ENCODE peak calls at places on chromosomes 6 and 20, in seven cellular contexts. One of them, this sample, is unnamed.

GRCh38 chr20:62219101-62219991 is 732 bp downstream of the HRH3 start:
- DNase-seq in effector CD4-positive, alpha-beta T cell: no peak
- DNase-seq in MG63: no peak
- DNase-seq in AG10803: no peak
- DNase-seq in C1 segment of cervical spinal cord: no peak
- DNase-seq in substantia nigra: no peak
- DNase-seq in hypothalamus: no peak
- DNase-seq in this sample: no peak

GRCh38 chr6:156191895-156192294 is 585.3 kb upstream of the ARID1B start:
- DNase-seq in hypothalamus: no peak
- DNase-seq in MG63: no peak
- DNase-seq in effector CD4-positive, alpha-beta T cell: no peak
- DNase-seq in AG10803: no peak
- DNase-seq in C1 segment of cervical spinal cord: no peak
- DNase-seq in substantia nigra: no peak
- DNase-seq in this sample: no peak

GRCh38 chr6:105397987-105398386 is 4.9 kb downstream of the PREP start:
- DNase-seq in MG63: no peak
- DNase-seq in hypothalamus: no peak
- DNase-seq in C1 segment of cervical spinal cord: no peak
- DNase-seq in AG10803: no peak
- DNase-seq in effector CD4-positive, alpha-beta T cell: no peak
- DNase-seq in substantia nigra: no peak
- DNase-seq in this sample: no peak

GRCh38 chr6:39377530-39377929 is 55.0 kb upstream of the KCNK16 start:
- DNase-seq in AG10803: peak; percentile 86
- DNase-seq in hypothalamus: peak; percentile 49
- DNase-seq in C1 segment of cervical spinal cord: peak; percentile 76
- DNase-seq in MG63: peak; percentile 45
- DNase-seq in substantia nigra: peak; percentile 38
- DNase-seq in effector CD4-positive, alpha-beta T cell: no peak
- DNase-seq in this sample: peak; percentile 27

GRCh38 chr20:58246346-58246745 is 17.9 kb upstream of the ANKRD60 start:
- DNase-seq in MG63: no peak
- DNase-seq in C1 segment of cervical spinal cord: no peak
- DNase-seq in substantia nigra: no peak
- DNase-seq in AG10803: peak; percentile 38
- DNase-seq in effector CD4-positive, alpha-beta T cell: no peak
- DNase-seq in hypothalamus: no peak
- DNase-seq in this sample: peak; percentile 4

GRCh38 chr20:23340524-23340923 is 10.1 kb upstream of the NXT1 start:
- DNase-seq in substantia nigra: no peak
- DNase-seq in hypothalamus: peak; percentile 41
- DNase-seq in C1 segment of cervical spinal cord: peak; percentile 30
- DNase-seq in effector CD4-positive, alpha-beta T cell: no peak
- DNase-seq in AG10803: peak; percentile 73
- DNase-seq in MG63: no peak
- DNase-seq in this sample: peak; percentile 60

GRCh38 chr6:150142657-150143501 is at the start of gene PPP1R14C:
- DNase-seq in MG63: peak; percentile 52
- DNase-seq in substantia nigra: no peak
- DNase-seq in C1 segment of cervical spinal cord: no peak
- DNase-seq in effector CD4-positive, alpha-beta T cell: no peak
- DNase-seq in hypothalamus: peak; percentile 2
- DNase-seq in AG10803: peak; percentile 38
- DNase-seq in this sample: peak; percentile 74

GRCh38 chr6:57021086-57021720 is 25.3 kb upstream of the KIAA1586 start:
- DNase-seq in hypothalamus: no peak
- DNase-seq in AG10803: peak; percentile 59
- DNase-seq in C1 segment of cervical spinal cord: no peak
- DNase-seq in effector CD4-positive, alpha-beta T cell: no peak
- DNase-seq in MG63: no peak
- DNase-seq in substantia nigra: no peak
- DNase-seq in this sample: no peak

GRCh38 chr6:35427851-35428321 is 24.3 kb upstream of the FANCE start:
- DNase-seq in MG63: peak; percentile 79
- DNase-seq in AG10803: peak; percentile 61
- DNase-seq in C1 segment of cervical spinal cord: no peak
- DNase-seq in hypothalamus: no peak
- DNase-seq in substantia nigra: no peak
- DNase-seq in effector CD4-positive, alpha-beta T cell: no peak
- DNase-seq in this sample: no peak

GRCh38 chr6:106894978-106895702 is 79.4 kb downstream of the CD24 start:
- DNase-seq in hypothalamus: no peak
- DNase-seq in C1 segment of cervical spinal cord: no peak
- DNase-seq in MG63: no peak
- DNase-seq in substantia nigra: no peak
- DNase-seq in effector CD4-positive, alpha-beta T cell: no peak
- DNase-seq in AG10803: peak; percentile 15
- DNase-seq in this sample: no peak

GRCh38 chr6:16514249-16514648 is 247.0 kb downstream of the ATXN1 start:
- DNase-seq in AG10803: peak; percentile 59
- DNase-seq in substantia nigra: no peak
- DNase-seq in C1 segment of cervical spinal cord: no peak
- DNase-seq in MG63: peak; percentile 17
- DNase-seq in effector CD4-positive, alpha-beta T cell: no peak
- DNase-seq in hypothalamus: no peak
- DNase-seq in this sample: peak; percentile 40

GRCh38 chr20:15882553-15882952 is 690.7 kb downstream of the KIF16B start:
- DNase-seq in effector CD4-positive, alpha-beta T cell: no peak
- DNase-seq in AG10803: peak; percentile 13
- DNase-seq in substantia nigra: no peak
- DNase-seq in MG63: no peak
- DNase-seq in hypothalamus: no peak
- DNase-seq in C1 segment of cervical spinal cord: no peak
- DNase-seq in this sample: no peak

GRCh38 chr6:66883453-66883852 is 1176.4 kb upstream of the EYS start:
- DNase-seq in substantia nigra: no peak
- DNase-seq in C1 segment of cervical spinal cord: no peak
- DNase-seq in MG63: no peak
- DNase-seq in effector CD4-positive, alpha-beta T cell: no peak
- DNase-seq in AG10803: no peak
- DNase-seq in hypothalamus: no peak
- DNase-seq in this sample: no peak

GRCh38 chr6:487956-488355 is 96.4 kb downstream of the IRF4 start:
- DNase-seq in AG10803: no peak
- DNase-seq in C1 segment of cervical spinal cord: peak; percentile 80
- DNase-seq in hypothalamus: peak; percentile 77
- DNase-seq in substantia nigra: peak; percentile 69
- DNase-seq in effector CD4-positive, alpha-beta T cell: no peak
- DNase-seq in MG63: no peak
- DNase-seq in this sample: no peak

GRCh38 chr6:28941681-28942448 is 18.1 kb upstream of the TRIM27 start:
- DNase-seq in effector CD4-positive, alpha-beta T cell: no peak
- DNase-seq in C1 segment of cervical spinal cord: no peak
- DNase-seq in MG63: peak; percentile 28
- DNase-seq in hypothalamus: no peak
- DNase-seq in substantia nigra: no peak
- DNase-seq in AG10803: no peak
- DNase-seq in this sample: peak; percentile 75

GRCh38 chr20:59134182-59134581 is 29.4 kb upstream of the ZNF831 start:
- DNase-seq in hypothalamus: no peak
- DNase-seq in AG10803: no peak
- DNase-seq in C1 segment of cervical spinal cord: no peak
- DNase-seq in substantia nigra: no peak
- DNase-seq in effector CD4-positive, alpha-beta T cell: no peak
- DNase-seq in MG63: no peak
- DNase-seq in this sample: no peak

GRCh38 chr6:84671188-84671587 is 93.2 kb downstream of the TBX18 start:
- DNase-seq in hypothalamus: no peak
- DNase-seq in AG10803: no peak
- DNase-seq in substantia nigra: no peak
- DNase-seq in effector CD4-positive, alpha-beta T cell: no peak
- DNase-seq in C1 segment of cervical spinal cord: peak; percentile 2
- DNase-seq in MG63: peak; percentile 48
- DNase-seq in this sample: no peak

GRCh38 chr6:158793432-158793831 is 25.7 kb downstream of the EZR start:
- DNase-seq in C1 segment of cervical spinal cord: no peak
- DNase-seq in substantia nigra: no peak
- DNase-seq in effector CD4-positive, alpha-beta T cell: no peak
- DNase-seq in MG63: no peak
- DNase-seq in hypothalamus: no peak
- DNase-seq in AG10803: peak; percentile 65
- DNase-seq in this sample: peak; percentile 49

GRCh38 chr6:165742047-165742446 is 79.0 kb upstream of the PDE10A start:
- DNase-seq in substantia nigra: no peak
- DNase-seq in effector CD4-positive, alpha-beta T cell: no peak
- DNase-seq in MG63: no peak
- DNase-seq in C1 segment of cervical spinal cord: no peak
- DNase-seq in hypothalamus: no peak
- DNase-seq in AG10803: no peak
- DNase-seq in this sample: no peak

GRCh38 chr6:166313255-166314070 is 5.3 kb upstream of the PRR18 start:
- DNase-seq in effector CD4-positive, alpha-beta T cell: no peak
- DNase-seq in substantia nigra: no peak
- DNase-seq in C1 segment of cervical spinal cord: no peak
- DNase-seq in AG10803: peak; percentile 26
- DNase-seq in hypothalamus: no peak
- DNase-seq in MG63: peak; percentile 38
- DNase-seq in this sample: peak; percentile 37

GRCh38 chr6:33758807-33759206 is 12.1 kb upstream of the IP6K3 start:
- DNase-seq in MG63: no peak
- DNase-seq in substantia nigra: no peak
- DNase-seq in effector CD4-positive, alpha-beta T cell: no peak
- DNase-seq in AG10803: no peak
- DNase-seq in C1 segment of cervical spinal cord: no peak
- DNase-seq in hypothalamus: no peak
- DNase-seq in this sample: no peak

GRCh38 chr20:34709836-34710567 is 5.9 kb downstream of the TP53INP2 start:
- DNase-seq in effector CD4-positive, alpha-beta T cell: no peak
- DNase-seq in C1 segment of cervical spinal cord: peak; percentile 86
- DNase-seq in substantia nigra: peak; percentile 92
- DNase-seq in AG10803: peak; percentile 65
- DNase-seq in hypothalamus: peak; percentile 59
- DNase-seq in MG63: peak; percentile 24
- DNase-seq in this sample: peak; percentile 76

GRCh38 chr6:111591901-111592461 is 13.7 kb downstream of the TRAF3IP2 start:
- DNase-seq in substantia nigra: no peak
- DNase-seq in AG10803: peak; percentile 95
- DNase-seq in C1 segment of cervical spinal cord: no peak
- DNase-seq in hypothalamus: no peak
- DNase-seq in effector CD4-positive, alpha-beta T cell: no peak
- DNase-seq in MG63: no peak
- DNase-seq in this sample: no peak

GRCh38 chr20:5770987-5771318 is 20.8 kb downstream of the SHLD1 start:
- DNase-seq in substantia nigra: no peak
- DNase-seq in MG63: no peak
- DNase-seq in C1 segment of cervical spinal cord: no peak
- DNase-seq in hypothalamus: no peak
- DNase-seq in effector CD4-positive, alpha-beta T cell: no peak
- DNase-seq in AG10803: no peak
- DNase-seq in this sample: no peak

GRCh38 chr6:41724638-41725501 is 10.5 kb downstream of the TFEB start:
- DNase-seq in MG63: no peak
- DNase-seq in substantia nigra: no peak
- DNase-seq in effector CD4-positive, alpha-beta T cell: no peak
- DNase-seq in AG10803: peak; percentile 41
- DNase-seq in C1 segment of cervical spinal cord: no peak
- DNase-seq in hypothalamus: no peak
- DNase-seq in this sample: no peak

GRCh38 chr6:131023834-131024504 is 39.1 kb downstream of the EPB41L2 start:
- DNase-seq in effector CD4-positive, alpha-beta T cell: no peak
- DNase-seq in C1 segment of cervical spinal cord: no peak
- DNase-seq in AG10803: peak; percentile 52
- DNase-seq in hypothalamus: no peak
- DNase-seq in MG63: peak; percentile 56
- DNase-seq in substantia nigra: no peak
- DNase-seq in this sample: no peak

GRCh38 chr20:47298624-47299023 is 57.9 kb downstream of the ZMYND8 start:
- DNase-seq in AG10803: no peak
- DNase-seq in substantia nigra: no peak
- DNase-seq in hypothalamus: no peak
- DNase-seq in C1 segment of cervical spinal cord: no peak
- DNase-seq in effector CD4-positive, alpha-beta T cell: no peak
- DNase-seq in MG63: no peak
- DNase-seq in this sample: no peak

GRCh38 chr6:41470341-41471063 is 75.7 kb upstream of the FOXP4 start:
- DNase-seq in C1 segment of cervical spinal cord: no peak
- DNase-seq in MG63: no peak
- DNase-seq in effector CD4-positive, alpha-beta T cell: no peak
- DNase-seq in substantia nigra: no peak
- DNase-seq in hypothalamus: no peak
- DNase-seq in AG10803: no peak
- DNase-seq in this sample: no peak

GRCh38 chr6:84422380-84422968 is 195.0 kb upstream of the CEP162 start:
- DNase-seq in effector CD4-positive, alpha-beta T cell: no peak
- DNase-seq in C1 segment of cervical spinal cord: no peak
- DNase-seq in substantia nigra: no peak
- DNase-seq in hypothalamus: no peak
- DNase-seq in AG10803: no peak
- DNase-seq in MG63: peak; percentile 40
- DNase-seq in this sample: peak; percentile 74

GRCh38 chr6:46592046-46592445 is 60.6 kb downstream of the CYP39A1 start:
- DNase-seq in C1 segment of cervical spinal cord: no peak
- DNase-seq in effector CD4-positive, alpha-beta T cell: no peak
- DNase-seq in hypothalamus: no peak
- DNase-seq in substantia nigra: no peak
- DNase-seq in MG63: no peak
- DNase-seq in AG10803: no peak
- DNase-seq in this sample: no peak

GRCh38 chr6:89430563-89430962 is 2.4 kb upstream of the ANKRD6 start:
- DNase-seq in MG63: no peak
- DNase-seq in hypothalamus: no peak
- DNase-seq in AG10803: no peak
- DNase-seq in C1 segment of cervical spinal cord: peak; percentile 16
- DNase-seq in substantia nigra: no peak
- DNase-seq in effector CD4-positive, alpha-beta T cell: no peak
- DNase-seq in this sample: no peak

GRCh38 chr20:24535956-24536730 is 66.7 kb downstream of the SYNDIG1 start:
- DNase-seq in substantia nigra: no peak
- DNase-seq in MG63: peak; percentile 45
- DNase-seq in effector CD4-positive, alpha-beta T cell: no peak
- DNase-seq in hypothalamus: no peak
- DNase-seq in AG10803: peak; percentile 36
- DNase-seq in C1 segment of cervical spinal cord: no peak
- DNase-seq in this sample: no peak

GRCh38 chr6:146767632-146768031 is 168.9 kb downstream of the ADGB start:
- DNase-seq in C1 segment of cervical spinal cord: no peak
- DNase-seq in MG63: no peak
- DNase-seq in substantia nigra: no peak
- DNase-seq in AG10803: no peak
- DNase-seq in hypothalamus: no peak
- DNase-seq in effector CD4-positive, alpha-beta T cell: no peak
- DNase-seq in this sample: no peak

GRCh38 chr20:58389324-58389967 is 417 bp downstream of the VAPB start:
- DNase-seq in C1 segment of cervical spinal cord: no peak
- DNase-seq in effector CD4-positive, alpha-beta T cell: no peak
- DNase-seq in MG63: peak; percentile 49
- DNase-seq in AG10803: peak; percentile 49
- DNase-seq in substantia nigra: no peak
- DNase-seq in hypothalamus: no peak
- DNase-seq in this sample: no peak

GRCh38 chr6:34152042-34152524 is 6.2 kb upstream of the GRM4 start:
- DNase-seq in hypothalamus: no peak
- DNase-seq in MG63: no peak
- DNase-seq in C1 segment of cervical spinal cord: no peak
- DNase-seq in effector CD4-positive, alpha-beta T cell: no peak
- DNase-seq in substantia nigra: no peak
- DNase-seq in AG10803: no peak
- DNase-seq in this sample: no peak

GRCh38 chr20:17419459-17419858 is 111.7 kb downstream of the BFSP1 start:
- DNase-seq in C1 segment of cervical spinal cord: no peak
- DNase-seq in effector CD4-positive, alpha-beta T cell: no peak
- DNase-seq in substantia nigra: no peak
- DNase-seq in AG10803: no peak
- DNase-seq in MG63: no peak
- DNase-seq in hypothalamus: no peak
- DNase-seq in this sample: no peak

GRCh38 chr20:309306-309840 is 12.0 kb downstream of the ZCCHC3 start:
- DNase-seq in effector CD4-positive, alpha-beta T cell: no peak
- DNase-seq in C1 segment of cervical spinal cord: no peak
- DNase-seq in AG10803: peak; percentile 48
- DNase-seq in MG63: no peak
- DNase-seq in substantia nigra: no peak
- DNase-seq in hypothalamus: no peak
- DNase-seq in this sample: no peak

This sample was measured in HAP-1.